ENCODE peak calls at places on chromosomes 12 and 14, in six cellular contexts. P is breast epithelium, J is esophagus squamous epithelium, Q is ascending aorta, W is psoas muscle, O is cardiac muscle cell. G is an unnamed sample.

GRCh38 chr12:42426733-42427132 is 100.8 kb downstream of the PPHLN1 start:
- DNase-seq in Q (no peak), P (no peak), J (no peak), W (no peak), O (no peak), G (peak; percentile 7)

GRCh38 chr12:117262749-117263148 is 72.5 kb upstream of the FBXO21 start:
- DNase-seq in J (no peak), W (no peak), P (no peak), O (no peak), Q (no peak), G (no peak)

GRCh38 chr12:96177013-96177412 is 17.2 kb upstream of the ELK3 start:
- DNase-seq in Q (no peak), O (no peak), J (no peak), P (no peak), W (no peak), G (no peak)

GRCh38 chr12:63056649-63057048 is 94.4 kb downstream of the AVPR1A start:
- DNase-seq in W (no peak), P (no peak), Q (no peak), J (no peak), O (no peak), G (no peak)

GRCh38 chr12:114835031-114835430 is 151.1 kb upstream of the TBX3 start:
- DNase-seq in O (no peak), W (no peak), P (no peak), J (no peak), Q (no peak), G (no peak)

GRCh38 chr12:61854902-61855301 is 405.3 kb upstream of the USP15 start:
- DNase-seq in Q (no peak), J (no peak), W (no peak), P (no peak), O (no peak), G (no peak)

GRCh38 chr12:122894173-122895121 is 1.5 kb downstream of the VPS37B start:
- DNase-seq in J (no peak), O (no peak), W (no peak), P (no peak), Q (no peak), G (no peak)

GRCh38 chr14:75229923-75230792 is 48.5 kb upstream of the FOS start:
- DNase-seq in J (no peak), P (peak; percentile 76), W (peak; percentile 62), Q (no peak), O (no peak), G (no peak)

GRCh38 chr14:35347323-35348043 is 55.3 kb downstream of the PSMA6 start:
- DNase-seq in Q (no peak), J (no peak), P (no peak), O (no peak), W (peak; percentile 45), G (no peak)

GRCh38 chr12:92000587-92000986 is 145.1 kb downstream of the BTG1 start:
- DNase-seq in O (no peak), P (no peak), W (no peak), Q (no peak), J (no peak), G (no peak)

GRCh38 chr12:68317047-68317667 is 15.0 kb downstream of the MDM1 start:
- DNase-seq in J (no peak), O (peak; percentile 58), P (no peak), W (no peak), Q (no peak), G (no peak)

GRCh38 chr12:97229036-97229435 is 233.6 kb upstream of the RMST start:
- DNase-seq in J (no peak), W (no peak), Q (no peak), P (no peak), O (no peak), G (no peak)

GRCh38 chr14:28116716-28117115 is 649.9 kb upstream of the FOXG1 start:
- DNase-seq in Q (no peak), J (no peak), O (no peak), W (no peak), P (no peak), G (no peak)

GRCh38 chr12:30909721-30910350 is 16.7 kb upstream of the TSPAN11 start:
- DNase-seq in O (no peak), Q (no peak), P (no peak), W (no peak), J (no peak), G (no peak)

GRCh38 chr14:23933706-23934105 is 19.9 kb upstream of the DHRS4 start:
- DNase-seq in P (no peak), Q (no peak), W (no peak), O (no peak), J (no peak), G (no peak)

GRCh38 chr12:54654926-54655325 is 6.8 kb upstream of the DCD start:
- DNase-seq in O (no peak), Q (no peak), W (no peak), P (no peak), J (no peak), G (no peak)

GRCh38 chr14:50318031-50318626 is 6.0 kb downstream of the DMAC2L start:
- DNase-seq in J (no peak), W (no peak), Q (no peak), O (peak; percentile 27), P (no peak), G (no peak)

GRCh38 chr14:63616015-63616414 is 25.7 kb downstream of the WDR89 start:
- DNase-seq in O (no peak), Q (no peak), P (no peak), J (no peak), W (no peak), G (no peak)

GRCh38 chr12:69055706-69056105 is 122.7 kb upstream of the CPM start:
- DNase-seq in Q (no peak), W (no peak), J (no peak), O (no peak), P (no peak), G (no peak)

GRCh38 chr12:53937596-53938275 is 895 bp upstream of the HOXC13 start:
- DNase-seq in P (no peak), W (no peak), J (no peak), O (no peak), Q (no peak), G (no peak)

GRCh38 chr14:105314287-105315185 is at the start of gene PACS2:
- DNase-seq in P (peak; percentile 30), W (peak; percentile 88), Q (no peak), O (peak; percentile 94), J (no peak), G (peak; percentile 27)

GRCh38 chr14:75295061-75295461 is 16.4 kb downstream of the FOS start:
- DNase-seq in Q (no peak), O (peak; percentile 40), P (peak; percentile 41), W (peak; percentile 77), J (no peak), G (no peak)

GRCh38 chr14:103123128-103123633 is at the start of gene TNFAIP2:
- DNase-seq in O (no peak), Q (no peak), P (no peak), J (no peak), W (peak; percentile 84), G (no peak)

GRCh38 chr14:36863271-36863670 is 201.6 kb downstream of the PAX9 start:
- DNase-seq in Q (no peak), P (no peak), O (no peak), J (no peak), W (no peak), G (no peak)

GRCh38 chr12:106342397-106343212 is 14.9 kb upstream of the POLR3B start:
- DNase-seq in J (no peak), Q (no peak), P (peak; percentile 57), O (peak; percentile 75), W (peak; percentile 92), G (no peak)

GRCh38 chr12:90043264-90043663 is 334.6 kb upstream of the ATP2B1 start:
- DNase-seq in J (no peak), W (no peak), Q (no peak), P (no peak), O (no peak), G (no peak)

GRCh38 chr14:24171422-24172260 is at the start of gene REC8:
- DNase-seq in O (peak; percentile 91), Q (peak; percentile 38), W (peak; percentile 79), J (no peak), P (no peak), G (peak; percentile 90)

GRCh38 chr14:87888136-87888999 is 104.6 kb downstream of the GALC start:
- DNase-seq in O (peak; percentile 19), Q (no peak), P (no peak), J (no peak), W (no peak), G (no peak)

GRCh38 chr14:70822706-70823185 is 13.4 kb upstream of the MAP3K9 start:
- DNase-seq in O (peak; percentile 75), P (no peak), Q (no peak), J (no peak), W (no peak), G (peak; percentile 5)

GRCh38 chr14:91415794-91416743 is 1.6 kb downstream of the CCDC88C start:
- DNase-seq in Q (no peak), J (peak; percentile 13), O (no peak), P (no peak), W (no peak), G (no peak)

GRCh38 chr12:65891987-65892481 is 67.8 kb downstream of the HMGA2 start:
- DNase-seq in O (no peak), J (no peak), Q (peak; percentile 55), W (peak; percentile 82), P (peak; percentile 75), G (no peak)

GRCh38 chr12:53973093-53974042 is at the start of gene HOXC11:
- DNase-seq in O (no peak), W (peak; percentile 73), Q (no peak), J (no peak), P (no peak), G (no peak)

DNA sequence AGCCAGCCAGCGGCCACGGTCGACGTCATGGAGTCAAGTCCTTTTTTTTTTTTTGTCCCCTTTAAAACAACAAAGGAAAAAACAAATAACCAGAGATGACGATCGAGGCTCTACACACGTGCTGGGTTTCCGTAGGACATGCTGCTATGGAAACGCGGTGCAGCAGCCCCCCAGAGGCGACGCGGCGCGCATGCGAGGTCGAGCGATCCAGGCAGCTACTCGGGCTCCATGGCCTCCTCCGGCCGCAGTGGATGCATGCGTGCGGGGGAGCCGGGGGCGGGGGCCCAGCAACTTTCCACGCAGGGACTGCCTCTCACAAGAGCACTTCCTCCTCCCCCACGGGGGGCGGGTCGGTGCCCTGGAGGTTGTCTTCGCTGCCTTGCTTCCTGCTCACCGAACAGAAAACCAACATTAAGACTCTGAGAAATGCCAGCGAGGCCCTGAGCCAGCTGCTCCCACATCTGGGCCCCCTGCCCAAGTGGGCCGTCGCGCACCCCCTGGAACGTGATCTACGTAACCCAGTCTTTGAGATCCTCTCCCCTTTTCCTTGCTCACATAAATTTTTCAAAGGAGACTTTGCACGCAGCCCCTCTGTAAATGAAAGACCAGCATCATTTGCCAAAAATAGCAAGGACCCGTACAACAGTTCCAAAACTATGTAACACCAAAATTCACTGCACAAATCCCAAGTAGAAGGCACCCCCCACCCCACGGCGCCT is 30.7 kb downstream of the P2RX4 start:
- DNase-seq in J (no peak), Q (peak; percentile 51), O (no peak), P (peak; percentile 71), W (peak; percentile 84), G (no peak)
- H3K27ac ChIP-seq in J (peak overlapping the region; percentile 67), Q (peak overlapping the region; percentile 73), O (no peak overlapping the region), P (peak overlapping the region; percentile 80), W (no peak overlapping the region), G (peak overlapping the region; percentile 82)

GRCh38 chr12:11794311-11794710 is 144.8 kb downstream of the ETV6 start:
- DNase-seq in J (no peak), Q (no peak), P (peak; percentile 45), O (peak; percentile 72), W (peak; percentile 68), G (peak; percentile 24)
- H3K27ac ChIP-seq in J (peak overlapping the region; percentile 80), Q (peak overlapping the region; percentile 91), P (peak overlapping the region; percentile 82), O (peak overlapping the region; percentile 97), W (peak overlapping the region; percentile 91), G (no peak overlapping the region)

GRCh38 chr14:68790656-68791077 is 2.2 kb downstream of the ZFP36L1 start:
- DNase-seq in O (no peak), W (no peak), J (no peak), Q (no peak), P (peak; percentile 21), G (no peak)
- H3K27ac ChIP-seq in O (peak overlapping the region; percentile 98), W (peak overlapping the region; percentile 100), J (peak overlapping the region; percentile 95), Q (peak overlapping the region; percentile 100), P (peak overlapping the region; percentile 98), G (peak overlapping the region; percentile 91)

GRCh38 chr14:90381999-90382451 is 14.8 kb upstream of the CALM1 start:
- DNase-seq in P (peak; percentile 58), J (no peak), O (no peak), Q (no peak), W (peak; percentile 54), G (peak; percentile 36)
- H3K27ac ChIP-seq in P (peak overlapping the region; percentile 98), J (peak overlapping the region; percentile 99), O (peak overlapping the region; percentile 97), Q (peak overlapping the region; percentile 100), W (peak overlapping the region; percentile 100), G (peak overlapping the region; percentile 100)